ENCODE peak calls at places on chromosomes 13 and 19, in four cellular contexts. E is NB4, H is uterus, C is sigmoid colon. V is an unnamed sample.

GRCh38 chr13:107586216-107586615 is 629.1 kb downstream of the LIG4 start:
- DNase-seq in C (no peak), H (no peak), E (no peak), V (peak; percentile 10)

GRCh38 chr19:29783627-29784190 is 28.1 kb upstream of the CCNE1 start:
- DNase-seq in H (no peak), E (no peak), C (no peak), V (no peak)

GRCh38 chr13:30071890-30072817 is 221.7 kb upstream of the UBL3 start:
- DNase-seq in C (no peak), E (no peak), H (no peak), V (no peak)

GRCh38 chr19:4707956-4708650 is 15.5 kb downstream of the DPP9 start:
- DNase-seq in H (peak; percentile 53), C (peak; percentile 81), E (no peak), V (peak; percentile 85)

GRCh38 chr13:114275309-114275708 is 6.1 kb upstream of the UPF3A start:
- DNase-seq in H (no peak), E (no peak), C (no peak), V (no peak)

GRCh38 chr13:110485604-110486003 is 75.9 kb downstream of the RAB20 start:
- DNase-seq in H (no peak), E (no peak), C (no peak), V (no peak)

GRCh38 chr19:42188665-42189064 is 28.8 kb downstream of the DEDD2 start:
- DNase-seq in C (no peak), H (no peak), E (no peak), V (no peak)

GRCh38 chr13:113187263-113187669 is 21.2 kb downstream of the PCID2 start:
- DNase-seq in E (peak; percentile 63), C (peak; percentile 87), H (peak; percentile 71), V (peak; percentile 100)

GRCh38 chr13:113122571-113123225 is at the start of gene F10:
- DNase-seq in E (no peak), C (no peak), H (peak; percentile 62), V (peak; percentile 63)

GRCh38 chr19:814108-815078 is 7.4 kb downstream of the PLPPR3 start:
- DNase-seq in H (no peak), C (no peak), E (peak; percentile 30), V (no peak)

DNA sequence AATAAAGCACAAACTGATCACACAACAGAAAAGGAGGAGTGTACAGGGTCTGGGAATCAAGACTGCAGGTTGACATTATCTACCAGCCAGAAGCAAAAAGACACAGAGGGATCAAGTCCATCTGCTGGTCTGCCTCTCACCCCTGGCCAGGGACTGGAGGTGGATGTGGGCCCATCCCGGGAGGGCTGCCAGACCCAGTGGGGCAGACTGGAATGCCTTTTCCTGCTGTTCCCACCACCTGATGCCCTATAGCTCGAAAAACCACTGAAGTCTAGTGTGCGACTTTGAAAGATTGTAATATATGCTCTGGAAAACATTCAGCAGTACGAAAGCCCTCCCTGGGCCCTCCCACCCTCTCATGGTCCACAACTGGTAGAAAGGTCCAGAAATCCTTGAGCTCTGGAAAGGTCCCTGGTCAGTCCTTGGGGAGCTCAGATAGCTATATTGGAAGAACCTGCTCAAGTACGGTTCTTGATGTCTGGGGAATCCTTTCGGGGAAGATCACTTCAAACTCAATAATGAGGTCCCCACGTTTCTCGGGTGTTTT is 2.6 kb downstream of the DNAJB1 start:
- DNase-seq in H (no peak), C (no peak), E (no peak), V (no peak)
- H3K4me3 ChIP-seq in H (peak overlapping the region; percentile 100), C (no peak overlapping the region), E (peak overlapping the region; percentile 68), V (peak overlapping the region; percentile 76)

DNA sequence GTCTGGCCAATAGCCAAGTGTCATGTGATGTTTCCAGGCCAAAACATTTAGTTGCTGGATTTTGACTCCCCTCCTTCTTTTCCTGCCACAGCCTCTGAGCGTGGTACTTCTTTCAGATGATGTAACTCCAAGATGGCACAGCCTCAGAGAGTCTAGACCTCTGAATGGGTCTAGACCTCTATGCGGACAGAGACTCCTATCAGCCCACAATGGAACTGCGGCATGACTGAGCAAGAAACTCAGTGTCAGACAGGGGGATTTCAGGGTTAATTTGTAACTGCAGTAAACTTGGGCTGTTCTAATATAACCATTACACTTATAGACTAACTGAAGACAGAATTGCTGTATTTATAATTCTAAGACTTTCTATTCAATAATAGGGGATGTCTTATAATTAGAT is 42.6 kb upstream of the ZDHHC20 start:
- DNase-seq in E (peak; percentile 24), C (no peak), H (no peak), V (no peak)
- TF ChIP-seq CTCF in E (peak; percentile 27), C (no peak), H (no peak), V (peak; percentile 5)

DNA sequence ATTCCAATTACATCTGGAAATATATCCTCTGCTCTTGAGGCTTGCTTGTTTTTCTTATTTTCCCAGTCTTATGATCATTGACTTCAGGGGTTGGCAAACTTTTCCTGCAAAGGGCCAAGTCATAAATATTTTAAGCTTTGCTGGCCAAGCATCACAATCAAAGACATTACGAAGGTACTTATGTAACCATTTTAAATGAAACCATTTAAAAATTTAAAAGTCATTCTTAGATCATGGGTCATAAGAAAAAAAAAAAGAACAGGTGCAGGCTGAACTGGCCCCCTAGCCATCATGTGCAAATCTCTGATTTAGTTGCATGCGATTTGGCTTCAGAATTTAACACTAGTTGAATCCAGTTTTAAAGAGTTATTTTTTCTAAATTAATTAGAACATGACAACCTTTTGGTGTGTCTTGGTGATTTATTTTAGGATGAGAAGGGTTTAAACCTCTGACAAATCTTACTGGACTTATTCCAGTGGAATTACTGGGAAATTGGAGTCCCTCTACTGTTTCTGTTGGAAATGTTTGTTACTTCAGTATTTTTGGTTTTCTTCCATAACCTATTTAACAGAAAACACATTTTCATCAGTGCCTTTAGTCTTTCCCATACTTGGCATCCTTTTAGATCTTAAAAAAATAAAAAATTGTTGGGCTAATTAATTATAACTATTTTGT is 148.1 kb downstream of the NHLRC3 start:
- DNase-seq in E (no peak), H (peak; percentile 25), C (no peak), V (peak; percentile 20)
- H3K4me3 ChIP-seq in E (no peak overlapping the region), H (no peak overlapping the region), C (no peak overlapping the region), V (no peak overlapping the region)

DNA sequence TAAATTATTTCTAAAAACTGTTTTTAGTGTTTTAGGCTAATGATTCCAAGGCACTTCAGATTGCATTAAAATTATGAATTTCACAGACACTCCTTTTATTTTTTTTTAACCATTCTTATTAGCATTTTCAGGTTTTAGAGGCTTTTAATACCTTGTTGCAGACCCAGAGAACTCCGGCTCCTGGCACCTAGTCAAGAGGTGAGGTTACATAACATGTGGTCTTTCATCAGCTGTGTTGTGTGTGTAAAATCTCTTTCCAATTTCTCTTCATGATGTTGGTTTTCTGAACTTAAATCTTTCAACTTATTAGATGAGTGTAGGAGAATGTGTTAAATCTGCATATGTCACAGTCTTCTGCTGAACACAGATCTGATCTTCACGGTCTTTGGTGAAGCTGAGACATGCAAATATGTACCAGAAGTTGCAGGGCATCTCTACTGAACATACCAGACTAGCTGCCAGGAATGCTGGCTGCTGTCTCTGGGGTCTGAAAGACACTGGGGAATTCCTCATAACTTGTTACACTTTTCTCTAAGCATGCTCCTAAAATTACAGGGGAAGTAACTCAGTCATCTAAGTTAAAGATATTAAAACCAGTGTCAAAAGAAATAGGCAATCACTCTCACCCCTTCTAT is 1165.3 kb downstream of the EFNB2 start:
- DNase-seq in E (no peak), C (no peak), H (no peak), V (no peak)
- TF ChIP-seq CTCF in E (no peak), C (no peak), H (no peak), V (no peak)

GRCh38 chr19:43638991-43639494 is 607 bp downstream of the CADM4 start:
- DNase-seq in C (no peak), E (no peak), H (no peak), V (no peak)

GRCh38 chr19:43638214-43638990 is 1.2 kb downstream of the CADM4 start:
- DNase-seq in H (no peak), E (no peak), C (no peak), V (no peak)

GRCh38 chr19:43641333-43641732 is 1.7 kb upstream of the CADM4 start:
- DNase-seq in C (no peak), E (peak; percentile 20), H (no peak), V (no peak)

GRCh38 chr19:43640424-43640757 is 741 bp upstream of the CADM4 start:
- DNase-seq in C (no peak), H (no peak), E (no peak), V (no peak)

DNA sequence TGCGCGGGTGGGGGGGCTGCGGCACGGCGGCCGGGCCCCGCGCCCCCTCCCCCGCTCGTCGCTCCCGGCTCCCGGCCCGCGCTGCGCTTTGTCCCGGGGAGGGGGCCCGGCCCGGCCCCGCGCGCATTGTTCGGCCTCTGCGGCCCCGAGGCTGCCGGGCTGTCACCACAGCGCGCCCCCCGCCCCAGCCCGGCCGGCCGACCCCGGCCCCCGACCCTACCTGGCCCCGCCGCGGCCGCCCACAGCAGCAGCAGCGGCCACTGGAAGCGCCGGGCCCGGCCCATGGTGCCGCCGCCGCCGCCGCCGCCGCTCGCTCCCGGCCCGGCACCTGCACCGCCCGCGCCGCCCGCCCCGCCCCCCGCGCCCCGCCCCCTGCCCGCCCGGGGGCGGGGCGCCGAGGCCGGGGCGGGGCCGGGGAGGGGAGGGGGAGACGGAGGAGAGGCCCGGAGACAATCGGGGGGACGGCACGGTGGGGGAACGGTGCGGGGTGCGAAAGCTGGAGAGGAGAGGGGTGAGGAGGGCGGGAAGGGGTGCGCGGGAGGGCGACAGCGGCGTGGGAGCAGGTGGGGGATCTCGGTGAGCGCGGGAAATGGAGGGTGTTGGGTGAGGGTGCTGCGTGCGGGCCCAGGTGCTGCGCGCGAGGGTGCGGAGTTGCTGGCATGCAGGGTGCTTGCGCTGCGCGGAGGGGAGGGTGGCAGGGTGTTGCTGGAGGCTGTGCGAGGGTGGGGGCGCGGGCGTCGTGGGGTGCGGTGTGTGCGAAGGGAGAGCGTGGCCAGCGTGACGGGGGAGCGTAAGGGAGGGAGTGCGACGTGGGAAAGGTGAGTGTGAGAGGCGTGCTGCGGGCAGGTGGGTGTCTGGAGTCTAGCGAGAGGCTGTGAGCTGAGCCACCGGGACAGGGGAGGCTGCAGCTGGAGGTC is at the start of gene CADM4:
- DNase-seq in C (peak; percentile 69), E (peak; percentile 9), H (peak; percentile 36), V (no peak)
- H3K4me3 ChIP-seq in C (peak within 1 kb of the TSS; percentile 65), E (no peak within 1 kb of the TSS), H (peak within 1 kb of the TSS; percentile 52), V (peak within 1 kb of the TSS; percentile 39)

DNA sequence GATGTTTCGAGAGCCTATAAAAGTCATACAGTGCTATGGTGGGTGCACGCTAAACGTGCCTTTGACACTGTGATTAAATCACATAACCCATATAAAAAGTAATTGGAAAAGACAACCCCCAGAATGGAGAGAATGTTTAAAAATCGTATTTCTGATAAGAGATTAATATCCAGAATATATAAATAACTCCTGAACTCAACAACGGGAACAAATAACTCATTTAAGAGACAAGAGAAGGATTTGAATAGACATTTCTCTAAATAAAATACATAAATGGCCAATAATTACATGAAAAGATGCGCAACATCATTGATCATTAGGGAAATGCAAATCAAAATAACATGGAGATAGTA is 37.0 kb upstream of the IGFL4 start:
- DNase-seq in E (no peak), H (no peak), C (no peak), V (no peak)
- TF ChIP-seq CTCF in E (no peak), H (no peak), C (peak; percentile 4), V (no peak)

V was measured in fibroblast of mammary gland.